ENCODE peak calls at places on chromosomes 13 and 19, in six cellular contexts. One of them, this sample, is unnamed.

GRCh38 chr19:49445997-49446396 is 4.7 kb upstream of the SLC17A7 start:
- DNase-seq in effector CD4-positive, alpha-beta T cell: no peak
- DNase-seq in kidney tubule cell: no peak
- DNase-seq in HTR-8/SVneo: no peak
- DNase-seq in T-helper 2 cell: no peak
- DNase-seq in psoas muscle: no peak
- DNase-seq in this sample: no peak

GRCh38 chr13:51797664-51798488 is 6.1 kb downstream of the DHRS12 start:
- DNase-seq in HTR-8/SVneo: peak
- DNase-seq in psoas muscle: no peak
- DNase-seq in kidney tubule cell: peak
- DNase-seq in effector CD4-positive, alpha-beta T cell: peak
- DNase-seq in T-helper 2 cell: peak
- DNase-seq in this sample: peak

GRCh38 chr13:51928231-51928630 is 66.5 kb downstream of the CCDC70 start:
- DNase-seq in T-helper 2 cell: no peak
- DNase-seq in effector CD4-positive, alpha-beta T cell: no peak
- DNase-seq in HTR-8/SVneo: no peak
- DNase-seq in kidney tubule cell: peak
- DNase-seq in psoas muscle: no peak
- DNase-seq in this sample: no peak

GRCh38 chr19:35079826-35080225 is 35.8 kb upstream of the FXYD3 start:
- DNase-seq in effector CD4-positive, alpha-beta T cell: no peak
- DNase-seq in T-helper 2 cell: no peak
- DNase-seq in kidney tubule cell: no peak
- DNase-seq in psoas muscle: no peak
- DNase-seq in HTR-8/SVneo: no peak
- DNase-seq in this sample: no peak

GRCh38 chr19:44344255-44344654 is 12.2 kb downstream of the ZNF112 start:
- DNase-seq in T-helper 2 cell: no peak
- DNase-seq in kidney tubule cell: no peak
- DNase-seq in psoas muscle: no peak
- DNase-seq in effector CD4-positive, alpha-beta T cell: no peak
- DNase-seq in HTR-8/SVneo: no peak
- DNase-seq in this sample: no peak

GRCh38 chr13:52405767-52406494 is at the start of gene THSD1:
- DNase-seq in kidney tubule cell: peak
- DNase-seq in T-helper 2 cell: peak
- DNase-seq in psoas muscle: peak
- DNase-seq in effector CD4-positive, alpha-beta T cell: no peak
- DNase-seq in HTR-8/SVneo: peak
- DNase-seq in this sample: peak

GRCh38 chr19:3987619-3988371 is 2.5 kb upstream of the EEF2 start:
- DNase-seq in HTR-8/SVneo: peak
- DNase-seq in kidney tubule cell: peak
- DNase-seq in psoas muscle: peak
- DNase-seq in T-helper 2 cell: peak
- DNase-seq in effector CD4-positive, alpha-beta T cell: peak
- DNase-seq in this sample: peak

GRCh38 chr13:25200783-25201182 is 28.7 kb upstream of the AMER2 start:
- DNase-seq in kidney tubule cell: no peak
- DNase-seq in HTR-8/SVneo: no peak
- DNase-seq in effector CD4-positive, alpha-beta T cell: no peak
- DNase-seq in T-helper 2 cell: no peak
- DNase-seq in psoas muscle: no peak
- DNase-seq in this sample: no peak

GRCh38 chr13:64529874-64530485 is 2700.2 kb downstream of the PCDH9 start:
- DNase-seq in kidney tubule cell: peak
- DNase-seq in HTR-8/SVneo: no peak
- DNase-seq in effector CD4-positive, alpha-beta T cell: no peak
- DNase-seq in psoas muscle: no peak
- DNase-seq in T-helper 2 cell: no peak
- DNase-seq in this sample: no peak

GRCh38 chr19:8444677-8445487 is at the start of gene HNRNPM:
- DNase-seq in T-helper 2 cell: peak
- DNase-seq in psoas muscle: peak
- DNase-seq in kidney tubule cell: peak
- DNase-seq in HTR-8/SVneo: peak
- DNase-seq in effector CD4-positive, alpha-beta T cell: peak
- DNase-seq in this sample: peak

GRCh38 chr19:10701955-10702307 is 692 bp downstream of the QTRT1 start:
- DNase-seq in psoas muscle: no peak
- DNase-seq in T-helper 2 cell: no peak
- DNase-seq in kidney tubule cell: peak
- DNase-seq in effector CD4-positive, alpha-beta T cell: no peak
- DNase-seq in HTR-8/SVneo: peak
- DNase-seq in this sample: no peak

GRCh38 chr13:26202365-26202972 is 19.6 kb downstream of the RNF6 start:
- DNase-seq in kidney tubule cell: no peak
- DNase-seq in HTR-8/SVneo: no peak
- DNase-seq in T-helper 2 cell: no peak
- DNase-seq in psoas muscle: no peak
- DNase-seq in effector CD4-positive, alpha-beta T cell: no peak
- DNase-seq in this sample: no peak

GRCh38 chr13:41788552-41788951 is 172.4 kb downstream of the VWA8 start:
- DNase-seq in psoas muscle: no peak
- DNase-seq in HTR-8/SVneo: no peak
- DNase-seq in T-helper 2 cell: no peak
- DNase-seq in kidney tubule cell: no peak
- DNase-seq in effector CD4-positive, alpha-beta T cell: no peak
- DNase-seq in this sample: peak

GRCh38 chr13:42981317-42981716 is 10.7 kb downstream of the EPSTI1 start:
- DNase-seq in effector CD4-positive, alpha-beta T cell: no peak
- DNase-seq in HTR-8/SVneo: no peak
- DNase-seq in psoas muscle: no peak
- DNase-seq in T-helper 2 cell: no peak
- DNase-seq in kidney tubule cell: no peak
- DNase-seq in this sample: no peak

GRCh38 chr19:9130965-9131364 is 4.2 kb upstream of the OR7G3 start:
- DNase-seq in HTR-8/SVneo: no peak
- DNase-seq in effector CD4-positive, alpha-beta T cell: no peak
- DNase-seq in psoas muscle: no peak
- DNase-seq in kidney tubule cell: no peak
- DNase-seq in T-helper 2 cell: peak
- DNase-seq in this sample: no peak

GRCh38 chr13:27830010-27830409 is 37.7 kb downstream of the GSX1 start:
- DNase-seq in effector CD4-positive, alpha-beta T cell: peak
- DNase-seq in HTR-8/SVneo: peak
- DNase-seq in psoas muscle: peak
- DNase-seq in kidney tubule cell: peak
- DNase-seq in T-helper 2 cell: peak
- DNase-seq in this sample: no peak

GRCh38 chr19:3404324-3405260 is 38.2 kb downstream of the NFIC start:
- DNase-seq in psoas muscle: peak
- DNase-seq in T-helper 2 cell: no peak
- DNase-seq in effector CD4-positive, alpha-beta T cell: no peak
- DNase-seq in HTR-8/SVneo: no peak
- DNase-seq in kidney tubule cell: peak
- DNase-seq in this sample: peak

GRCh38 chr13:31433201-31433600 is 233.4 kb downstream of the B3GLCT start:
- DNase-seq in psoas muscle: no peak
- DNase-seq in effector CD4-positive, alpha-beta T cell: no peak
- DNase-seq in HTR-8/SVneo: no peak
- DNase-seq in kidney tubule cell: no peak
- DNase-seq in T-helper 2 cell: no peak
- DNase-seq in this sample: no peak

GRCh38 chr13:45500492-45501174 is 35.9 kb downstream of the COG3 start:
- DNase-seq in effector CD4-positive, alpha-beta T cell: no peak
- DNase-seq in T-helper 2 cell: no peak
- DNase-seq in HTR-8/SVneo: peak
- DNase-seq in kidney tubule cell: peak
- DNase-seq in psoas muscle: no peak
- DNase-seq in this sample: peak

GRCh38 chr13:26604784-26605183 is 47.3 kb downstream of the WASF3 start:
- DNase-seq in psoas muscle: peak
- DNase-seq in T-helper 2 cell: no peak
- DNase-seq in HTR-8/SVneo: no peak
- DNase-seq in effector CD4-positive, alpha-beta T cell: no peak
- DNase-seq in kidney tubule cell: no peak
- DNase-seq in this sample: no peak

GRCh38 chr19:18807861-18808331 is 16.8 kb upstream of the COMP start:
- DNase-seq in psoas muscle: peak
- DNase-seq in effector CD4-positive, alpha-beta T cell: no peak
- DNase-seq in kidney tubule cell: no peak
- DNase-seq in HTR-8/SVneo: no peak
- DNase-seq in T-helper 2 cell: no peak
- DNase-seq in this sample: no peak

GRCh38 chr19:45814166-45814780 is 835 bp downstream of the RSPH6A start:
- DNase-seq in T-helper 2 cell: no peak
- DNase-seq in effector CD4-positive, alpha-beta T cell: no peak
- DNase-seq in psoas muscle: no peak
- DNase-seq in HTR-8/SVneo: no peak
- DNase-seq in kidney tubule cell: no peak
- DNase-seq in this sample: no peak

GRCh38 chr19:7909471-7910067 is 5.1 kb upstream of the TGFBR3L start:
- DNase-seq in T-helper 2 cell: no peak
- DNase-seq in psoas muscle: no peak
- DNase-seq in HTR-8/SVneo: no peak
- DNase-seq in effector CD4-positive, alpha-beta T cell: no peak
- DNase-seq in kidney tubule cell: no peak
- DNase-seq in this sample: no peak

GRCh38 chr19:45045671-45046353 is 7.0 kb downstream of the CLASRP start:
- DNase-seq in HTR-8/SVneo: no peak
- DNase-seq in kidney tubule cell: no peak
- DNase-seq in T-helper 2 cell: no peak
- DNase-seq in effector CD4-positive, alpha-beta T cell: no peak
- DNase-seq in psoas muscle: no peak
- DNase-seq in this sample: no peak

GRCh38 chr13:91359071-91359470 is 11.6 kb downstream of the MIR17HG start:
- DNase-seq in HTR-8/SVneo: no peak
- DNase-seq in effector CD4-positive, alpha-beta T cell: no peak
- DNase-seq in kidney tubule cell: no peak
- DNase-seq in psoas muscle: no peak
- DNase-seq in T-helper 2 cell: no peak
- DNase-seq in this sample: no peak